ENCODE peak calls at places on chromosome 12, in four cellular contexts. A is GM12878, V is K562, K is HepG2. O is an unnamed sample.

GRCh38 chr12:52651726-52652261 is at the start of gene KRT2:
- DNase-seq in A (no peak), K (no peak), V (no peak), O (no peak)

GRCh38 chr12:6769681-6770080 is 2.6 kb upstream of the LAG3 start:
- DNase-seq in K (no peak), V (no peak), A (no peak), O (no peak)

GRCh38 chr12:108442077-108442476 is 73.0 kb upstream of the FICD start:
- DNase-seq in V (no peak), K (no peak), A (no peak), O (no peak)

GRCh38 chr12:75981773-75982564 is 49.6 kb downstream of the PHLDA1 start:
- DNase-seq in A (no peak), V (peak), K (no peak), O (no peak)

GRCh38 chr12:6425588-6426531 is 18.9 kb upstream of the CD27 start:
- DNase-seq in K (peak), A (no peak), V (no peak), O (peak)

GRCh38 chr12:1842183-1842904 is 22.0 kb downstream of the LRTM2 start:
- DNase-seq in V (no peak), K (no peak), A (no peak), O (no peak)

GRCh38 chr12:25130741-25131188 is 64.2 kb downstream of the DNAI7 start:
- DNase-seq in V (peak), A (no peak), K (peak), O (peak)

GRCh38 chr12:91074068-91074819 is 16.4 kb upstream of the KERA start:
- DNase-seq in V (no peak), A (no peak), K (no peak), O (no peak)

GRCh38 chr12:47100146-47100545 is 20.4 kb upstream of the AMIGO2 start:
- DNase-seq in V (no peak), K (no peak), A (no peak), O (no peak)

GRCh38 chr12:47098099-47098498 is 18.3 kb upstream of the AMIGO2 start:
- DNase-seq in K (no peak), A (no peak), V (no peak), O (no peak)

GRCh38 chr12:47095446-47096236 is 15.9 kb upstream of the AMIGO2 start:
- DNase-seq in K (no peak), V (no peak), A (no peak), O (no peak)

GRCh38 chr12:47094804-47095203 is 15.0 kb upstream of the AMIGO2 start:
- DNase-seq in K (no peak), A (no peak), V (no peak), O (peak)

DNA sequence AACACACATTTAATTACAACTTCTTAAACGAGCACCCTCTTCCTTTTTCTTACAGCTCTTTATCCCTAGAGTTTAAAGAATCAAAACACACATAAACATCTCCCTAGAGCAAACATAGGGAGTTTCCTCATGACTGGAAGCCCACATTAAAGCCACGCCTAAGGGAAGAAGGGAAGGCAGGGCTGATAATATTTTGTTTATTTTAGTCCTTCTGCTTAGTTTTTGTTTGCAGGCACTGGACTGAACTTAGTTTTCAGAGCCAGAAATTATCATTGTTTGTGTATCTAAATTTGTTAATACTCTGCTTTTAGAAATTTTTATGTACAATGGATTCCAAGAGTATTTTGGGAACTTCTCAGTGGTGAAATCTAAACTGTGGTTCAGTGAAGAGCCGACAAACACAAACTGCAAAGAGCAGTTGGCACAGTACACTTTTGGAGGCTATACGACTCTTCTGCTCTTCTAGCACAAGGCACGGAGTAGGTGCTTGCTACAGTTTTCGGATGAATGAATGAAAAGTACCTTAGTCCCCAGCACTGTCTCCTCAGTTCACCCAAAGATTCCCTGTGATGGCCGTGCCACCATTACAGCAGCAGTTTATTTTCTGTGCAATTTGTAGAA is 17.6 kb upstream of the AMIGO2 start:
- DNase-seq in A (no peak), K (no peak), V (no peak), O (peak)
- TF ChIP-seq JUNB in A (no peak), K (no peak), V (no peak), O (no peak)

GRCh38 chr12:4421590-4422031 is 24.0 kb downstream of the FGF6 start:
- DNase-seq in A (no peak), K (peak), V (peak), O (peak)
- TF ChIP-seq POLR2AphosphoS2 in A (no peak), K (no peak), V (no peak), O (no peak)

GRCh38 chr12:125185311-125185739 is 120.1 kb downstream of the AACS start:
- DNase-seq in V (no peak), A (no peak), K (no peak), O (no peak)
- TF ChIP-seq KDM1A in V (no peak), A (no peak), K (no peak), O (no peak)

GRCh38 chr12:109900752-109901580 is 892 bp downstream of the TCHP start:
- DNase-seq in K (no peak), V (peak), A (no peak), O (no peak)
- TF ChIP-seq JUNB in K (no peak), V (no peak), A (no peak), O (no peak)

DNA sequence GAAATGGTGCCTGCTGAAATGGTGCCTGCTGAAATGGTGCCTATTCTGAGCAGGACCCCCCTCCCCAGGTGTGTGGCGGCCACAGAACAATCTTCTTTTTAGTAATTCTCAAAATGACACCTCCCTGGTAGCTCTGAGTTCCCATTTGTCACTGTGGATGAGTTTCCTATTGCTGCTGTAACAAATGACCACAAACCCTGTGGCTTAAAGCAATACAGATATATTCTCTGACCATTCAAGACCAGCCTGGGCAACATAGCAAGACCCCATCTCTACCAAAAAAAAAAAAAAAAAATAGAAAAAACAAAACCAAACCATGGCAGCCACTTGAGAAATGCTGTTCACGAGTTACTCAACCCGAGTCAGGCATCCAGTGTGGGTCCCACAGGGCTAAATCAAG is 7.9 kb downstream of the ACADS start:
- DNase-seq in A (no peak), V (no peak), K (no peak), O (no peak)
- TF ChIP-seq POLR2AphosphoS2 in A (no peak), V (no peak), K (no peak), O (no peak)

DNA sequence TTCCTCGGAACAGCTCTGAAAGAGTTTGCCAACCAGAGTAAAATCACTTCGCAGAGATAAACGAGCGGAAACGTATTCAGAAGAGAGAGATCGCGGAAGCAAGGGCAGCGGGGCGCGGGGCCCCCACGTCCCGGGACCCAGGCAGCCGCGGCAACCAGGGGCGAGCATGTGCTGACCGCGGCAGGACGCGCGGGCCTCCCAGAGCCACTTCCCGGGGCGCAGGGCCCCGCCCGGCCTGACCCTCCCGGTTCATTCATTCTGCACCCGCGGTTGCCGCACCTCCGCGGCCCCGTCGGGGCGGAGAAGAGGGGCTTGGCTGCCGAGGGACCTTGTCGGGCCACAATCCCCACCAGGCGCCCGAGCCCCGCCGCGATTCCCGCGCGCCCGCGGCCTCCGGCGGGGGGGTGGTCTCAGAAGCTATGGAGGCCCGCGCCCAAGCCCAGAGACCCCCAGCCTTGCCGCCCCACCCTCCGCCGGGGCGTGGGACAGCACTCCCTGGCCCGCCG is 583 bp downstream of the UBE2N start:
- DNase-seq in K (no peak), A (no peak), V (peak), O (peak)
- TF ChIP-seq KDM1A in K (no peak), A (no peak), V (no peak), O (no peak)

DNA sequence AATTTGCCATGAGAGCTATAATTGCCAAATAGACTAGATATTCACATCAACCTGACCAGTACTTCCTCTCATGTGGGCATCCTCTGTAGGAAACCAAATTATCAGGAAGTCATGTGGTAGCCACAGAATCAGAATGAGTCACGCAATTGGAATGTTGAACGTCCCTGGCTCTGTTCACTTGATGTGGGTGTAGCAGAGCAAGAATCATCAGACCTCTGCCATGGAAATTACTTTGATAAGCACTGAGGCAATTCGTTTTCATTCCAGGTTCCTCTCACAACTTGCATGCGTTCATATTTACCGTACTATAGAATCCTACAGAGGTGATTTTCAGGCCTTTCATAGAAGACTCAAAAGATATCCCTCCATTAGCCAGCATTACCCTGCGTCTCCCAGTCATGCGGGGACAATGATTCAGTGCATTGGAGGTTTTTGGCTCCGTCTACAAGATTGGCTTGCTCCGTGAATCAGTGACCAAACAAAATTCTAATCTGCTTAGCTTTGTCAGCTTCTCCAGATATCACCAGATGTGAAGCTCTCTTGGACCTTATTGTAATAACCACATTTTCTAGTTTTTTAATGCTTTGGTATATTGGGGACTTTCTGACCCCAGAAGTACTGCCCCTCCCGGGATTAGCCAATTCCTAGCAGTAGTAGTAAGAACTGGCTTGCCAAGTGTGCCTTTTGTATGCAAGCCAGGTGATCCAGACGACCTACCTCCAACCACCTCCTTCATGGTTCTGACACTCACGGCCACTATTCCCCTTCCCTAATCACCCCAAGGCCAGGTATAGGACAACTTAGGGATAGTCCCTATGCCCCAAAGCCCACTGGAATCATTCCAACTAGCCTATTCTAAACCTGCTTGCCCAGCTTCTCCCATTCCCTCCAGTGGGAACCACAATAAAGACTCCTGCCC is 133.4 kb downstream of the KICS2 start:
- DNase-seq in A (no peak), V (peak), K (peak), O (peak)
- TF ChIP-seq JUNB in A (no peak), V (peak), K (no peak), O (peak)

GRCh38 chr12:50621435-50622304 is 116.9 kb downstream of the DIP2B start:
- DNase-seq in A (no peak), V (no peak), K (no peak), O (no peak)
- TF ChIP-seq POLR2AphosphoS2 in A (no peak), V (no peak), K (no peak), O (no peak)

GRCh38 chr12:85130631-85131030 is 94.5 kb downstream of the LRRIQ1 start:
- DNase-seq in K (no peak), A (no peak), V (no peak), O (no peak)
- TF ChIP-seq KDM1A in K (no peak), A (no peak), V (no peak), O (no peak)

GRCh38 chr12:49301759-49302158 is 6.8 kb downstream of the PRPH start:
- DNase-seq in K (no peak), A (no peak), V (no peak), O (no peak)

GRCh38 chr12:49305762-49306161 is 10.8 kb downstream of the PRPH start:
- DNase-seq in K (no peak), A (no peak), V (no peak), O (no peak)

GRCh38 chr12:49309361-49309760 is 13.7 kb upstream of the TROAP start:
- DNase-seq in K (no peak), A (no peak), V (no peak), O (peak)

DNA sequence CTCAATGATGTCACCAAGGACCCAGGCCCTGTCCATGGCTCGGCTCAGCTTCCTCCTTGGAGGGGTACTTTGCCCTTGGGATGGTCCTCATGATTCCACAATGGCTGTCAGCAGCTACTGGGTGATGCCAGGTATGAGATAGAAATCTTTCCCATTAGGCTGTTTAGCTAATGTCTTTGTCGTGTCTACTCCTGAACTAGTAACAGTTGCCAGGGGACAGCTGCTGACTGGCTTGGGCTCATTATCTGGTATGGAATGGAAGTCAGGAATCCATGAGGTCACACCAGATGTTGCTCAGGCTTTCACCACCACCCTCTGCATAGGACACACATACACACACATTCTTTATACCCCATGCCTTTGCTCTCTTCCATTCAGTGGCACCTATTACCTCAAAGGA is 9.2 kb downstream of the PRPH start:
- DNase-seq in K (no peak), A (no peak), V (no peak), O (no peak)
- TF ChIP-seq JUNB in K (no peak), A (no peak), V (no peak), O (no peak)

O was measured in A549.